ENCODE peak calls at places on chromosomes 3 and 15, in nine cellular contexts. O is Daoy; P is upper lobe of right lung; F is renal cortical epithelial cell; E is mesothelial cell of epicardium; S is MCF 10A; D is astrocyte of the hippocampus; J is activated CD4-positive, alpha-beta T cell treated with anti-CD3 and anti-CD28 coated beads, Interleukin-2, amount 50 U/mL, for 24 hours; Z is NCI-H2171 treated with DMSO at 0.1 percent for 48 hours. N is an unnamed sample.

GRCh38 chr3:107956991-107957467 is 133.8 kb downstream of the CD47 start:
- DNase-seq in O (peak), P (peak), F (peak), E (no peak), S (peak), D (no peak), J (no peak), Z (no peak), N (no peak)

GRCh38 chr3:114144909-114145688 is 33.8 kb downstream of the DRD3 start:
- DNase-seq in O (peak), P (no peak), F (peak), E (no peak), S (peak), D (peak), J (no peak), Z (no peak), N (peak)

GRCh38 chr15:43235536-43235935 is 14.7 kb upstream of the EPB42 start:
- DNase-seq in O (no peak), P (no peak), F (no peak), E (no peak), S (no peak), D (no peak), J (no peak), Z (no peak), N (no peak)

GRCh38 chr15:42736178-42736792 is 643 bp downstream of the CDAN1 start:
- DNase-seq in O (no peak), P (no peak), F (no peak), E (peak), S (no peak), D (peak), J (no peak), Z (peak), N (peak)

GRCh38 chr3:149085828-149086231 is 503 bp downstream of the HLTF start:
- DNase-seq in O (peak), P (no peak), F (peak), E (peak), S (peak), D (no peak), J (no peak), Z (no peak), N (peak)

GRCh38 chr3:10437272-10437994 is 68.0 kb downstream of the ATP2B2 start:
- DNase-seq in O (peak), P (no peak), F (peak), E (no peak), S (no peak), D (peak), J (peak), Z (no peak), N (peak)

GRCh38 chr3:8423307-8423706 is 78.3 kb upstream of the LMCD1 start:
- DNase-seq in O (no peak), P (no peak), F (no peak), E (no peak), S (no peak), D (no peak), J (no peak), Z (no peak), N (no peak)

GRCh38 chr15:48020166-48020565 is 100.6 kb upstream of the SLC24A5 start:
- DNase-seq in O (no peak), P (no peak), F (no peak), E (no peak), S (no peak), D (no peak), J (no peak), Z (peak), N (no peak)

GRCh38 chr3:13219902-13220296 is 146.7 kb upstream of the IQSEC1 start:
- DNase-seq in O (no peak), P (no peak), F (no peak), E (no peak), S (no peak), D (no peak), J (no peak), Z (no peak), N (no peak)

GRCh38 chr15:65690778-65691177 is 69.0 kb downstream of the SLC24A1 start:
- DNase-seq in O (no peak), P (no peak), F (no peak), E (no peak), S (no peak), D (no peak), J (no peak), Z (no peak), N (no peak)

GRCh38 chr3:27458929-27459328 is 25.3 kb downstream of the SLC4A7 start:
- DNase-seq in O (no peak), P (no peak), F (no peak), E (no peak), S (no peak), D (no peak), J (no peak), Z (no peak), N (no peak)

GRCh38 chr15:76059320-76060097 is at the start of gene TMEM266:
- DNase-seq in O (peak), P (peak), F (no peak), E (peak), S (peak), D (peak), J (no peak), Z (peak), N (peak)

GRCh38 chr3:161295325-161295724 is 74.2 kb downstream of the NMD3 start:
- DNase-seq in O (peak), P (no peak), F (peak), E (no peak), S (no peak), D (peak), J (no peak), Z (no peak), N (no peak)

GRCh38 chr3:46089237-46090011 is 62.1 kb upstream of the XCR1 start:
- DNase-seq in O (peak), P (peak), F (peak), E (no peak), S (peak), D (peak), J (no peak), Z (no peak), N (peak)

GRCh38 chr15:57597431-57597830 is 5.7 kb downstream of the MYZAP start:
- DNase-seq in O (no peak), P (no peak), F (no peak), E (no peak), S (no peak), D (no peak), J (no peak), Z (no peak), N (no peak)

GRCh38 chr15:72184165-72184811 is 13.3 kb downstream of the GRAMD2A start:
- DNase-seq in O (peak), P (peak), F (peak), E (no peak), S (peak), D (peak), J (no peak), Z (no peak), N (no peak)

GRCh38 chr15:86691091-86691490 is 611.4 kb downstream of the AGBL1 start:
- DNase-seq in O (no peak), P (no peak), F (no peak), E (no peak), S (no peak), D (no peak), J (no peak), Z (peak), N (no peak)

GRCh38 chr3:134337511-134338200 is 36.6 kb downstream of the AMOTL2 start:
- DNase-seq in O (no peak), P (no peak), F (no peak), E (peak), S (no peak), D (peak), J (no peak), Z (no peak), N (no peak)

GRCh38 chr15:52136471-52136993 is 24.0 kb upstream of the BCL2L10 start:
- DNase-seq in O (no peak), P (no peak), F (no peak), E (no peak), S (no peak), D (peak), J (no peak), Z (no peak), N (no peak)

GRCh38 chr3:127451321-127451720 is 139.2 kb downstream of the TPRA1 start:
- DNase-seq in O (no peak), P (no peak), F (no peak), E (peak), S (no peak), D (no peak), J (no peak), Z (no peak), N (no peak)

GRCh38 chr15:41490355-41490754 is 3.3 kb upstream of the ITPKA start:
- DNase-seq in O (peak), P (no peak), F (peak), E (no peak), S (peak), D (peak), J (no peak), Z (peak), N (peak)

GRCh38 chr3:156729460-156730179 is 55.2 kb downstream of the TIPARP start:
- DNase-seq in O (no peak), P (no peak), F (no peak), E (no peak), S (no peak), D (no peak), J (no peak), Z (no peak), N (no peak)

GRCh38 chr3:171192176-171192854 is 165.8 kb upstream of the SLC2A2 start:
- DNase-seq in O (peak), P (no peak), F (peak), E (no peak), S (peak), D (peak), J (no peak), Z (peak), N (no peak)

GRCh38 chr15:42749266-42749665 is 12.3 kb upstream of the CDAN1 start:
- DNase-seq in O (no peak), P (no peak), F (no peak), E (no peak), S (no peak), D (no peak), J (no peak), Z (peak), N (no peak)

GRCh38 chr3:58306662-58307286 is 454 bp downstream of the HTD2 start:
- DNase-seq in O (peak), P (peak), F (peak), E (peak), S (peak), D (peak), J (peak), Z (no peak), N (peak)

GRCh38 chr15:94327356-94327936 is 96.1 kb downstream of the MCTP2 start:
- DNase-seq in O (peak), P (no peak), F (peak), E (no peak), S (peak), D (peak), J (no peak), Z (peak), N (peak)

GRCh38 chr3:69724722-69725435 is 14.4 kb upstream of the MITF start:
- DNase-seq in O (no peak), P (no peak), F (peak), E (no peak), S (no peak), D (peak), J (no peak), Z (no peak), N (no peak)

GRCh38 chr3:178170698-178171535 is 365.3 kb upstream of the KCNMB2 start:
- DNase-seq in O (peak), P (no peak), F (peak), E (no peak), S (peak), D (peak), J (no peak), Z (peak), N (no peak)

GRCh38 chr3:146153429-146153828 is 7.6 kb downstream of the PLOD2 start:
- DNase-seq in O (no peak), P (no peak), F (no peak), E (no peak), S (no peak), D (no peak), J (no peak), Z (no peak), N (no peak)

GRCh38 chr3:167406876-167407492 is 26.9 kb upstream of the ZBBX start:
- DNase-seq in O (peak), P (no peak), F (peak), E (peak), S (peak), D (peak), J (no peak), Z (peak), N (no peak)

GRCh38 chr3:170222647-170223541 is 670 bp downstream of the PRKCI start:
- DNase-seq in O (peak), P (no peak), F (peak), E (peak), S (peak), D (peak), J (peak), Z (peak), N (peak)

N was measured in GM13976.